ENCODE peak calls at places on chromosomes 13 and 19, in ten cellular contexts. M is stimulated activated CD4-positive, alpha-beta T cell treated with anti-CD3 and anti-CD28 coated beads, TNF-alpha, amount 100 ng/mL, for 24 hours; Q is A172; P is hepatic stellate cell; N is neural progenitor cell; Y is fibroblast of mammary gland; V is WTC11; U is heart right ventricle; Z is M059J; R is CD4-positive, alpha-beta T cell. T is an unnamed sample.

GRCh38 chr19:1650627-1651009 is 1.8 kb downstream of the TCF3 start:
- DNase-seq in Q (no peak), Z (peak), M (no peak), R (no peak), U (no peak), V (peak), N (peak), Y (no peak), P (peak), T (no peak)

GRCh38 chr13:111573801-111574200 is 253.4 kb downstream of the TEX29 start:
- DNase-seq in N (no peak), P (no peak), Y (no peak), Z (no peak), R (no peak), M (no peak), U (no peak), V (no peak), Q (no peak), T (no peak)

GRCh38 chr13:44218501-44219240 is 155.0 kb upstream of the SERP2 start:
- DNase-seq in V (no peak), U (peak), P (no peak), R (no peak), Q (no peak), N (no peak), Y (peak), Z (no peak), M (no peak), T (no peak)

GRCh38 chr13:97492684-97493371 is 58.9 kb downstream of the RAP2A start:
- DNase-seq in V (no peak), M (no peak), Y (no peak), N (no peak), Q (no peak), U (no peak), Z (no peak), R (no peak), P (no peak), T (no peak)

GRCh38 chr13:102090532-102090931 is 311.3 kb downstream of the FGF14 start:
- DNase-seq in R (no peak), P (no peak), N (no peak), M (no peak), U (no peak), Q (no peak), Y (no peak), Z (no peak), V (no peak), T (no peak)

GRCh38 chr19:40416918-40417713 is 3.9 kb upstream of the PRX start:
- DNase-seq in M (no peak), U (peak), Y (no peak), V (no peak), P (peak), R (no peak), Z (peak), N (no peak), Q (peak), T (no peak)

GRCh38 chr13:48852911-48853310 is 122.8 kb upstream of the FNDC3A start:
- DNase-seq in R (no peak), V (no peak), N (no peak), P (no peak), Q (no peak), M (no peak), Y (no peak), Z (no peak), U (no peak), T (no peak)

GRCh38 chr13:40498461-40498860 is 168.0 kb downstream of the FOXO1 start:
- DNase-seq in M (no peak), Z (no peak), P (no peak), N (no peak), V (no peak), Q (no peak), Y (no peak), R (no peak), U (no peak), T (no peak)

GRCh38 chr13:72180253-72180952 is 313.4 kb upstream of the DACH1 start:
- DNase-seq in R (no peak), U (no peak), Q (no peak), M (no peak), V (no peak), Z (peak), N (peak), P (no peak), Y (no peak), T (no peak)

GRCh38 chr19:5111051-5111450 is 142.1 kb downstream of the KDM4B start:
- DNase-seq in V (no peak), R (no peak), U (no peak), N (no peak), Y (no peak), Z (no peak), M (no peak), P (no peak), Q (no peak), T (no peak)

GRCh38 chr19:1671716-1672037 is 19.3 kb upstream of the TCF3 start:
- DNase-seq in Q (no peak), M (no peak), R (no peak), N (no peak), V (no peak), P (no peak), Y (no peak), U (no peak), Z (no peak), T (no peak)

GRCh38 chr13:65336916-65337315 is 1893.2 kb downstream of the PCDH9 start:
- DNase-seq in R (no peak), P (no peak), M (no peak), Y (peak), U (no peak), N (no peak), Z (peak), V (no peak), Q (peak), T (no peak)

GRCh38 chr19:18637644-18638630 is 1.1 kb downstream of the KLHL26 start:
- DNase-seq in Z (no peak), N (no peak), Q (no peak), U (no peak), P (no peak), M (no peak), Y (no peak), R (no peak), V (no peak), T (no peak)

GRCh38 chr13:77946522-77946921 is 27.9 kb upstream of the EDNRB start:
- DNase-seq in M (no peak), Z (no peak), V (no peak), R (no peak), U (peak), N (no peak), Y (no peak), P (no peak), Q (no peak), T (no peak)

GRCh38 chr19:46862974-46863632 is 2.3 kb downstream of the ARHGAP35 start:
- DNase-seq in Q (no peak), Z (no peak), U (no peak), V (peak), N (no peak), R (no peak), Y (no peak), M (no peak), P (no peak), T (no peak)

GRCh38 chr19:37045140-37045539 is 33.1 kb upstream of the ZNF420 start:
- DNase-seq in Y (no peak), U (no peak), Z (no peak), M (no peak), V (no peak), Q (no peak), R (no peak), P (no peak), N (no peak), T (no peak)

T was measured in stimulated activated effector memory CD8-positive, alpha-beta T cell treated with anti-CD3 and anti-CD28 coated beads, Interleukin-12 subunit alpha, Interleukin-12 subunit beta, amount 100 ng/mL, for 72 hours.